ENCODE peak calls at places on chromosomes 11 and 22, in five cellular contexts. Z, W, A, X and Q are unnamed samples.

GRCh38 chr22:43837666-43838065 is 24.6 kb downstream of the SULT4A1 start:
- DNase-seq in Z (no peak), W (no peak), A (no peak), X (no peak), Q (no peak)

GRCh38 chr11:10139656-10140055 is 154.4 kb downstream of the SBF2 start:
- DNase-seq in Z (peak), W (no peak), A (no peak), X (no peak), Q (no peak)

GRCh38 chr11:70944636-70945035 is 307.7 kb downstream of the SHANK2 start:
- DNase-seq in Z (no peak), W (no peak), A (no peak), X (no peak), Q (no peak)

GRCh38 chr11:327581-327923 is 6.9 kb upstream of the IFITM3 start:
- DNase-seq in Z (no peak), W (no peak), A (no peak), X (no peak), Q (no peak)

GRCh38 chr11:72616655-72617054 is 57.6 kb downstream of the PDE2A start:
- DNase-seq in Z (no peak), W (no peak), A (no peak), X (no peak), Q (no peak)

GRCh38 chr11:104033561-104033960 is 2.9 kb upstream of the DDI1 start:
- DNase-seq in Z (no peak), W (no peak), A (no peak), X (no peak), Q (no peak)

GRCh38 chr11:42951266-42951665 is 360.5 kb upstream of the API5 start:
- DNase-seq in Z (no peak), W (no peak), A (no peak), X (no peak), Q (no peak)

GRCh38 chr22:28111501-28111900 is 192.4 kb upstream of the PITPNB start:
- DNase-seq in Z (no peak), W (no peak), A (no peak), X (no peak), Q (no peak)

GRCh38 chr11:88288560-88288959 is 49.0 kb downstream of the CTSC start:
- DNase-seq in Z (no peak), W (no peak), A (no peak), X (no peak), Q (no peak)

GRCh38 chr11:116661056-116661455 is 111.7 kb downstream of the BUD13 start:
- DNase-seq in Z (no peak), W (no peak), A (no peak), X (no peak), Q (no peak)

GRCh38 chr22:17303840-17304779 is 65.2 kb upstream of the CECR2 start:
- DNase-seq in Z (no peak), W (no peak), A (no peak), X (peak), Q (no peak)